ENCODE peak calls at places on chromosomes 2 and 18, in eight cellular contexts. B, X, W, C, D, R, J and S are unnamed samples.

GRCh38 chr2:69226886-69227285 is 160.1 kb downstream of the GFPT1 start:
- DNase-seq in B (no peak), J (no peak), C (no peak), D (no peak), X (no peak), W (no peak), R (no peak), S (no peak)

GRCh38 chr2:27828305-27828704 is 56.8 kb downstream of the MRPL33 start:
- DNase-seq in B (no peak), D (no peak), R (no peak), J (no peak), C (no peak), X (no peak), W (no peak), S (no peak)

GRCh38 chr2:25521665-25522387 is 151.6 kb downstream of the DTNB start:
- DNase-seq in B (peak), R (peak), W (peak), C (peak), J (peak), D (no peak), X (no peak), S (no peak)

GRCh38 chr2:176084629-176085119 is 912 bp upstream of the EVX2 start:
- DNase-seq in W (no peak), J (no peak), D (no peak), C (no peak), R (no peak), X (no peak), B (no peak), S (no peak)

GRCh38 chr18:58533771-58534170 is 95.1 kb downstream of the ALPK2 start:
- DNase-seq in D (no peak), J (no peak), W (no peak), R (no peak), B (no peak), C (no peak), X (no peak), S (no peak)

GRCh38 chr2:221774136-221774535 is 202.0 kb upstream of the EPHA4 start:
- DNase-seq in X (no peak), C (no peak), B (no peak), W (no peak), D (no peak), R (no peak), J (no peak), S (no peak)

GRCh38 chr2:117693166-117693565 is 121.3 kb upstream of the DDX18 start:
- DNase-seq in C (no peak), X (no peak), W (no peak), R (no peak), B (no peak), J (no peak), D (no peak), S (no peak)

GRCh38 chr2:231393149-231394131 is 2.1 kb upstream of the B3GNT7 start:
- DNase-seq in C (no peak), X (no peak), R (no peak), W (no peak), J (peak), D (no peak), B (no peak), S (peak)

GRCh38 chr2:233417282-233417681 is 63.0 kb downstream of the DGKD start:
- DNase-seq in X (no peak), D (no peak), B (no peak), R (no peak), J (no peak), W (no peak), C (no peak), S (no peak)

GRCh38 chr18:11304900-11305299 is 155.5 kb upstream of the PIEZO2 start:
- DNase-seq in W (no peak), R (no peak), C (peak), B (no peak), X (no peak), J (no peak), D (no peak), S (no peak)

GRCh38 chr18:40356153-40356552 is 1598.9 kb upstream of the PIK3C3 start:
- DNase-seq in C (no peak), D (no peak), J (no peak), X (no peak), W (no peak), R (no peak), B (no peak), S (no peak)

GRCh38 chr2:183532514-183532913 is 408.3 kb downstream of the NUP35 start:
- DNase-seq in C (no peak), D (no peak), B (peak), R (no peak), X (no peak), J (no peak), W (no peak), S (no peak)

GRCh38 chr2:182018218-182018617 is 32.6 kb downstream of the PPP1R1C start:
- DNase-seq in J (no peak), W (no peak), C (no peak), D (no peak), B (no peak), X (no peak), R (no peak), S (no peak)

GRCh38 chr2:119234021-119235019 is 10.7 kb downstream of the STEAP3 start:
- DNase-seq in D (no peak), C (peak), J (no peak), X (no peak), B (no peak), W (no peak), R (no peak), S (no peak)

GRCh38 chr2:28557389-28558119 is 61.7 kb downstream of the PLB1 start:
- DNase-seq in J (no peak), D (no peak), W (no peak), X (peak), B (no peak), R (no peak), C (no peak), S (peak)

GRCh38 chr2:28387082-28387960 is 5.3 kb upstream of the FOSL2 start:
- DNase-seq in J (no peak), C (no peak), X (no peak), R (no peak), W (no peak), B (no peak), D (no peak), S (no peak)

GRCh38 chr2:212157011-212157410 is 381.6 kb downstream of the ERBB4 start:
- DNase-seq in J (no peak), X (no peak), W (no peak), R (no peak), C (no peak), D (no peak), B (peak), S (no peak)

GRCh38 chr2:216588771-216589363 is 44.4 kb upstream of the IGFBP2 start:
- DNase-seq in B (no peak), X (no peak), C (no peak), J (no peak), D (no peak), R (no peak), W (no peak), S (no peak)

GRCh38 chr2:8580316-8581047 is 101.4 kb upstream of the ID2 start:
- DNase-seq in D (no peak), W (no peak), C (no peak), X (no peak), R (no peak), J (no peak), B (no peak), S (no peak)

GRCh38 chr18:32257073-32257780 is 67.4 kb downstream of the MEP1B start:
- DNase-seq in J (no peak), R (no peak), D (no peak), B (no peak), W (no peak), C (no peak), X (no peak), S (no peak)

GRCh38 chr18:12048010-12048826 is 45.4 kb upstream of the ANKRD62 start:
- DNase-seq in W (no peak), B (no peak), X (no peak), J (no peak), D (no peak), C (no peak), R (no peak), S (no peak)

GRCh38 chr2:1887915-1888314 is 143.6 kb upstream of the PXDN start:
- DNase-seq in B (no peak), J (no peak), W (no peak), C (no peak), D (no peak), R (peak), X (no peak), S (no peak)

GRCh38 chr2:126753501-126754212 is 97.7 kb downstream of the GYPC start:
- DNase-seq in W (no peak), D (no peak), R (no peak), X (no peak), J (no peak), C (no peak), B (no peak), S (no peak)

GRCh38 chr2:60336442-60337141 is 216.9 kb downstream of the BCL11A start:
- DNase-seq in B (no peak), D (no peak), W (no peak), X (no peak), J (no peak), C (no peak), R (no peak), S (no peak)

GRCh38 chr2:6945087-6945813 is 28.0 kb downstream of the RNF144A start:
- DNase-seq in D (no peak), J (no peak), X (no peak), R (no peak), W (no peak), B (no peak), C (no peak), S (no peak)

GRCh38 chr2:127422631-127423475 is 4.6 kb downstream of the PROC start:
- DNase-seq in X (no peak), B (no peak), D (peak), R (no peak), C (no peak), J (peak), W (no peak), S (no peak)

GRCh38 chr18:57666818-57667497 is 45.3 kb upstream of the NARS1 start:
- DNase-seq in C (no peak), J (no peak), B (peak), W (peak), R (no peak), D (no peak), X (peak), S (no peak)

GRCh38 chr2:130776550-130776949 is 21.2 kb downstream of the AMER3 start:
- DNase-seq in J (no peak), X (no peak), W (no peak), C (no peak), R (no peak), B (no peak), D (no peak), S (no peak)

GRCh38 chr2:240149943-240150784 is 9.7 kb upstream of the OTOS start:
- DNase-seq in B (no peak), J (no peak), X (no peak), D (no peak), C (peak), R (peak), W (no peak), S (no peak)

GRCh38 chr18:47901624-47902362 is 28.7 kb downstream of the SMAD2 start:
- DNase-seq in D (no peak), J (no peak), X (peak), B (no peak), W (no peak), C (no peak), R (no peak), S (no peak)

GRCh38 chr2:33222309-33222708 is 254.1 kb upstream of the RASGRP3 start:
- DNase-seq in J (no peak), R (no peak), B (peak), X (no peak), W (no peak), D (no peak), C (no peak), S (no peak)

GRCh38 chr2:69184224-69184623 is 171.2 kb downstream of the ANTXR1 start:
- DNase-seq in C (no peak), J (no peak), R (no peak), D (no peak), B (peak), W (no peak), X (no peak), S (no peak)

GRCh38 chr18:55219059-55219458 is 259.8 kb upstream of the CCDC68 start:
- DNase-seq in B (no peak), D (no peak), C (no peak), W (no peak), X (no peak), R (no peak), J (no peak), S (no peak)

GRCh38 chr2:128735296-128735960 is 416.8 kb upstream of the HS6ST1 start:
- DNase-seq in C (no peak), W (no peak), R (no peak), B (no peak), D (no peak), J (no peak), X (no peak), S (no peak)

GRCh38 chr2:222709191-222709891 is 37.9 kb downstream of the MOGAT1 start:
- DNase-seq in X (peak), D (peak), J (no peak), B (peak), W (peak), C (peak), R (peak), S (peak)

GRCh38 chr18:45245036-45245638 is 370.1 kb upstream of the SLC14A2 start:
- DNase-seq in D (no peak), C (no peak), J (no peak), W (no peak), X (no peak), B (no peak), R (no peak), S (no peak)

GRCh38 chr18:32576296-32576916 is 105.7 kb upstream of the GAREM1 start:
- DNase-seq in X (no peak), C (peak), R (no peak), J (no peak), W (no peak), D (no peak), B (no peak), S (no peak)

GRCh38 chr18:53606792-53607191 is 617.7 kb downstream of the MBD2 start:
- DNase-seq in J (no peak), B (no peak), D (no peak), R (no peak), X (no peak), W (no peak), C (no peak), S (no peak)

GRCh38 chr18:22432672-22433137 is 15.0 kb upstream of the CTAGE1 start:
- DNase-seq in W (peak), J (no peak), R (peak), X (no peak), B (peak), D (peak), C (no peak), S (peak)

GRCh38 chr2:101124684-101125366 is 26.4 kb downstream of the TBC1D8 start:
- DNase-seq in B (peak), D (peak), X (no peak), R (peak), C (no peak), J (no peak), W (peak), S (peak)
- H3K27ac ChIP-seq in B (peak), D (peak), X (no peak), R (peak), C (no peak), J (no peak), W (peak), S (peak)

GRCh38 chr2:113304702-113305101 is 26.0 kb upstream of the PAX8 start:
- DNase-seq in J (no peak), W (no peak), C (no peak), R (no peak), B (no peak), D (no peak), X (no peak), S (no peak)

GRCh38 chr2:113305146-113305545 is 26.4 kb upstream of the PAX8 start:
- DNase-seq in J (no peak), R (no peak), C (no peak), B (no peak), X (no peak), D (no peak), W (no peak), S (no peak)

GRCh38 chr2:113309655-113310387 is 31.1 kb upstream of the PAX8 start:
- DNase-seq in D (no peak), J (no peak), B (peak), C (no peak), R (no peak), W (no peak), X (no peak), S (no peak)
- H3K27ac ChIP-seq in D (no peak), J (no peak), B (no peak), C (no peak), R (no peak), W (no peak), X (no peak), S (no peak)

DNA sequence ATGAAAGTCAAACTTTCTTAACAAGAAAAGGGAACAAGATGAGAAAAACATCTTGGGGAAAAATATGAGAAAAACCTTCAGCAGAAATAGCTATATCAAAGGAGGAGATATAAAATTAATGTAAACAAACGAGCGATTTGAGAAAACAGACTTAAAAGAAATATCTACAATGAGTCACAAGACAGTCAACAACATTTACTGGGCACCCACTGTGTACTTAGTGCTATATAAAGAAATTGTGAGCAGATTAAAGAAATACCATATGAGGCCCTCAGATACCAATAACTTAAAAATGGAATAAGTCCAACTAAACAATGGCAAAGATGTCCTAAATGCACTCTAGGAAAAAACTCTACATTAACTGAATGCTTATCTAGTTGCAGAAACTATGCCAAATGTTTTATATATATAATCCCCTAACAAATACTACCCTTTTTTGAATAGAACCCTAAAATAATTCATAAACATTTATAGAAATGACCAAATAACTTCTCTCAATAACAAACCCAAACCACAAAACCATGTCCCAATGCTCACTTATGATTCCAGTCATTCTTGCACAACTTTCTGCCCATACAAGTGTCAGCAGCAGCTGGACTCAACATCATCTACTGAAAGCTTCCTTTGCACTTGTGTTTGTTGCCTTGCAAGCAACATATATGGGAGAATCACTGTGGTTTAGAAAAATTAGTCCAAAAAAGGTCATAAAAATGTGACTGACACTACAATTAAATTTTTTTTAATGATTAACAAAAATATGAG is 83.5 kb downstream of the COBLL1 start:
- DNase-seq in B (no peak), W (no peak), C (no peak), D (no peak), R (no peak), J (no peak), X (no peak), S (no peak)
- H3K27ac ChIP-seq in B (no peak), W (no peak), C (no peak), D (no peak), R (no peak), J (no peak), X (no peak), S (no peak)

GRCh38 chr2:166125557-166125956 is 2.3 kb downstream of the SCN1A start:
- DNase-seq in J (no peak), W (no peak), R (no peak), B (no peak), D (no peak), X (no peak), C (no peak), S (no peak)
- H3K27ac ChIP-seq in J (no peak), W (no peak), R (no peak), B (no peak), D (no peak), X (no peak), C (no peak), S (no peak)